ENCODE peak calls at places on chromosomes 2 and 18, in four cellular contexts. B, O, D and L are unnamed samples. For H3K27me3, the result is how much of the 10 kb centered on the place peaks cover.

GRCh38 chr18:6547476-6547875 is 132.8 kb upstream of the L3MBTL4 start:
- DNase-seq in B (no peak), O (no peak), D (no peak), L (no peak)

GRCh38 chr2:119849838-119850565 is 90.3 kb downstream of the PTPN4 start:
- DNase-seq in O (no peak), B (peak), D (no peak), L (no peak)

GRCh38 chr2:206328979-206329378 is 54.5 kb downstream of the ZDBF2 start:
- DNase-seq in B (no peak), O (no peak), D (no peak), L (peak)

GRCh38 chr2:148802448-148803220 is 72.4 kb upstream of the KIF5C start:
- DNase-seq in O (no peak), D (no peak), B (no peak), L (no peak)

GRCh38 chr2:240260664-240261063 is 120.2 kb upstream of the OTOS start:
- DNase-seq in D (no peak), B (no peak), O (no peak), L (no peak)

GRCh38 chr18:40864846-40865245 is 1090.2 kb upstream of the PIK3C3 start:
- DNase-seq in O (no peak), B (no peak), D (no peak), L (no peak)

GRCh38 chr2:198975779-198976178 is 482.0 kb downstream of the SATB2 start:
- DNase-seq in O (no peak), D (no peak), B (no peak), L (no peak)

GRCh38 chr2:196233033-196233807 is 61.8 kb upstream of the STK17B start:
- DNase-seq in B (peak), D (no peak), O (no peak), L (no peak)

GRCh38 chr2:134244091-134244490 is 9.8 kb upstream of the MGAT5 start:
- DNase-seq in B (peak), O (no peak), D (no peak), L (no peak)

GRCh38 chr18:31101148-31102019 is 837 bp downstream of the DSC2 start:
- DNase-seq in D (peak), B (no peak), O (peak), L (peak)

GRCh38 chr2:237872178-237872887 is 12.9 kb downstream of the RAMP1 start:
- DNase-seq in O (no peak), D (no peak), B (no peak), L (no peak)

DNA sequence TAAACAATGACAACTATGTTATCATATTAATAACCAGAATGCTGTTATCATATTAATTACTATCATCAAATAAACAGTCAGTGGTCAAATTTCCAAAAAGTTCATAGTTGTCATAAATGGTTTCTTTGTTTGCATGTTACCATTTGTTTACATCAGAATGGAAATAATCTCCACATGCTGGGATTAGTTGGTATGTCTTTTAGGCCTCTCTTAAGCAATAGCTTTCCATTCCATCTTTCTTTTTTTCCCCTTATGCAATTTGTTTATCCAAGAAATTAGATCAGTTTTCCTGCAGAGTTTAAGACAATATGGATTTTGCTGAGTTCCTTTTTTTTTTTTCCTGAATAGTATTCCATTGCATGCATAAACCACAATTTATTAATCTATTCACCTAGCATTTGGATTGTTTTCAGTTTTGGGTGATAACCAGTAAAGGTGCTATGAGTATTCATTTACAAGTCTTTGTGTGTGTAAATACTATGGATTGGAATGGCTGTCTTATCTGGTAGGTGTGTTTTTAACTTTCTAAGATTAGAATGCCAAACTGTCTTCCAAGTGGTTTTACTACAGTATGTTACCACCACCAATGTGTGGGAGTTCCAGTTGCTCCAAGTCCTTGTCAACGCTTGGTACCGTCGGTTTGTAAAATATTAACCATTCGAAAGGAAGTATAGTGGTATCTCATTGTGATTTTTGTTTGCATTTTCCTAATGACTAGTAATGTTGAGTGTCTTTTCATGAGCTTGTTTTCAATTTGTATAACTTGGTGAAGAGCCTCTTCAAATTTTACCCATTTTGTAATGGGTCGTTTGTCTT is 33.3 kb upstream of the TXNDC2 start:
- DNase-seq in O (no peak), D (no peak), B (no peak), L (no peak)
- TF ChIP-seq CEBPB in O (no peak), D (no peak), B (no peak), L (no peak)

DNA sequence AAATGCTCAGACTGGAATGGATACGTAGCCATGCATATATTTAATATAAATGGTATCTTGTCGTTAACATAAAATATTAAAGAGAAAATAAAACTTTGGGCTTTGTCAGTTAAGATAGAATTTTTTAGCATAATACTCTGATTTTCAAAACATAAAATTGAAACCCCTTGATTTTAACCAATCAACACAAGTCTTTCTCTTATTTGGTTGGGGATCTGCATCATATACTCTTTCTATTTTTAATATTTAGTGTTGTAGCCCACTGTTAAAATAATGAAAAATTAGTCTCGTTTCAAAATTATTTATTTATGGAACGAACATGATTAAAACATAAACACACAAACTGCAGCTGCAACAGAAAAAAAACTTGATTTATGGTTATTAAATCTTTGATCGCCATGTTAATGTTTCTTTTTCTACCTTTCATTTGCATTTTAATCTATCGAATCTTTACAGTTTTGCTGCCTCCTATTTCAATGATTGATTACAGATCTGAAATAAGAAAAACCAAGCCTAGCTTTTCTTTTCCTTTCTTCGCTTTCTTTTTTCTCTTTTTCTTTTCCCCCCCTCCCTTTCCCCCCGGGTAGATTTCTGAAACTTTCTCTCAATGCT is 145.5 kb downstream of the MEIS1 start:
- DNase-seq in O (no peak), D (no peak), B (no peak), L (no peak)
- H3K27me3 ChIP-seq in O (half or more), D (under half), B (under half), L (half or more)

GRCh38 chr2:67879586-67880290 is 183.1 kb downstream of the C1D start:
- DNase-seq in D (no peak), O (no peak), B (peak), L (no peak)
- TF ChIP-seq CEBPB in D (no peak), O (no peak), B (no peak), L (no peak)

DNA sequence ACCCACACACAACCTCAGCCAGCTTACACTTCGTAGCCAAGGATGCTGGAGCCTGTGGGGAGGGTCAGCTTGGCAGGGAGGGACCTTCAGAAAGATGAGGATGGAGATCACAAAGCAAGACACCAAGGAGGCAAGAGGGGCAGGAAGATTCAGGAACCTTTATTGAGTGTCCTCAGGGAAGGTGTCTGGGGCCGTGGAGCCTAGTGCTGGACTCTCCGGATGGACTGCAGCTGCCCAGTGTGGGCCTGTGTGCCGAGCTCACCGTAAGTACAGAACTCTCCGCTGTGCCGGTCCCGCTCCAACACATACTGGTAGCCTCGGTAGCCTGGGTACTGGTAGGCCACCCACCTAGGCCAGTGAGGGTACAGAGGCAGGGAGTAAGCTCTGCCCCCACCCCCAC is 3.2 kb downstream of the CRYBA2 start:
- DNase-seq in O (no peak), D (no peak), B (no peak), L (no peak)
- H3K27me3 ChIP-seq in O (half or more), D (under half), B (half or more), L (half or more)

GRCh38 chr18:5058768-5059539 is 138.1 kb downstream of the AKAIN1 start:
- DNase-seq in D (no peak), O (no peak), B (no peak), L (no peak)
- TF ChIP-seq CEBPB in D (no peak), O (no peak), B (no peak), L (no peak)